ENCODE peak calls at places on chromosomes 1 and 21, in six cellular contexts. N is GM20000, F is endothelial cell, T is upper lobe of right lung, O is dorsolateral prefrontal cortex, J is right lobe of liver. I is an unnamed sample.

GRCh38 chr1:1063945-1064831 is 9.9 kb downstream of the RNF223 start:
- DNase-seq in N (peak; percentile 95), F (peak; percentile 80), T (peak; percentile 84), O (no peak), J (peak; percentile 70), I (peak; percentile 98)

GRCh38 chr1:200917291-200917817 is 22.7 kb downstream of the INAVA start:
- DNase-seq in N (peak; percentile 9), F (no peak), T (no peak), O (no peak), J (no peak), I (no peak)

GRCh38 chr21:33478858-33479678 is 706 bp downstream of the TMEM50B start:
- DNase-seq in N (peak; percentile 76), F (peak; percentile 43), T (peak; percentile 70), O (no peak), J (peak; percentile 51), I (peak; percentile 49)

GRCh38 chr1:91742848-91743292 is 143.1 kb downstream of the TGFBR3 start:
- DNase-seq in N (no peak), F (no peak), T (no peak), O (no peak), J (no peak), I (no peak)

GRCh38 chr1:170513138-170513537 is 18.8 kb upstream of the GORAB start:
- DNase-seq in N (no peak), F (no peak), T (no peak), O (no peak), J (no peak), I (no peak)

GRCh38 chr1:180171691-180172090 is 17.0 kb downstream of the QSOX1 start:
- DNase-seq in N (no peak), F (no peak), T (peak; percentile 26), O (no peak), J (no peak), I (no peak)

GRCh38 chr1:163250382-163250974 is 47.8 kb upstream of the RGS5 start:
- DNase-seq in N (no peak), F (no peak), T (no peak), O (no peak), J (no peak), I (no peak)

GRCh38 chr1:62725981-62726588 is 37.9 kb upstream of the DOCK7 start:
- DNase-seq in N (no peak), F (no peak), T (no peak), O (no peak), J (no peak), I (no peak)

GRCh38 chr1:229563701-229564100 is 5.2 kb upstream of the ABCB10 start:
- DNase-seq in N (no peak), F (no peak), T (no peak), O (no peak), J (no peak), I (no peak)

GRCh38 chr21:35394049-35394448 is 344.9 kb upstream of the RUNX1 start:
- DNase-seq in N (no peak), F (no peak), T (no peak), O (no peak), J (no peak), I (no peak)

GRCh38 chr1:7940745-7941436 is at the start of gene TNFRSF9:
- DNase-seq in N (peak; percentile 81), F (no peak), T (peak; percentile 68), O (no peak), J (no peak), I (peak; percentile 97)

GRCh38 chr1:52590275-52590674 is 11.9 kb upstream of the GPX7 start:
- DNase-seq in N (no peak), F (no peak), T (no peak), O (no peak), J (no peak), I (no peak)

GRCh38 chr1:182141040-182141439 is 79.5 kb upstream of the ZNF648 start:
- DNase-seq in N (no peak), F (no peak), T (no peak), O (no peak), J (no peak), I (no peak)

GRCh38 chr1:116820362-116820761 is 66.1 kb downstream of the CD2 start:
- DNase-seq in N (no peak), F (no peak), T (no peak), O (peak; percentile 73), J (peak; percentile 50), I (no peak)

GRCh38 chr1:245860681-245861552 is 646.2 kb downstream of the SMYD3 start:
- DNase-seq in N (no peak), F (no peak), T (no peak), O (no peak), J (no peak), I (no peak)

GRCh38 chr1:41880261-41880660 is 38.5 kb downstream of the HIVEP3 start:
- DNase-seq in N (no peak), F (no peak), T (no peak), O (no peak), J (no peak), I (no peak)

GRCh38 chr1:172960019-172960418 is 90.7 kb downstream of the TNFSF18 start:
- DNase-seq in N (no peak), F (no peak), T (no peak), O (no peak), J (no peak), I (no peak)

GRCh38 chr1:177864530-177865305 is 105.1 kb downstream of the SEC16B start:
- DNase-seq in N (no peak), F (no peak), T (no peak), O (no peak), J (no peak), I (no peak)

GRCh38 chr1:41537788-41538351 is 53.4 kb upstream of the EDN2 start:
- DNase-seq in N (no peak), F (no peak), T (peak; percentile 69), O (no peak), J (peak; percentile 37), I (no peak)

GRCh38 chr1:150981177-150981804 is 801 bp upstream of the ANXA9 start:
- DNase-seq in N (no peak), F (peak; percentile 55), T (peak; percentile 81), O (no peak), J (peak; percentile 72), I (no peak)

GRCh38 chr1:27597511-27598216 is 6.3 kb downstream of the AHDC1 start:
- DNase-seq in N (no peak), F (no peak), T (no peak), O (no peak), J (no peak), I (no peak)

GRCh38 chr21:33025106-33025470 is 647 bp upstream of the OLIG2 start:
- DNase-seq in N (no peak), F (peak; percentile 71), T (no peak), O (no peak), J (no peak), I (no peak)

GRCh38 chr1:21852282-21853129 is 40.4 kb downstream of the LDLRAD2 start:
- DNase-seq in N (peak; percentile 84), F (no peak), T (no peak), O (no peak), J (no peak), I (no peak)

GRCh38 chr1:58293388-58293787 is 253.1 kb downstream of the OMA1 start:
- DNase-seq in N (no peak), F (no peak), T (no peak), O (no peak), J (peak; percentile 60), I (no peak)

GRCh38 chr21:34815831-34816700 is 147.3 kb downstream of the CLIC6 start:
- DNase-seq in N (no peak), F (no peak), T (no peak), O (no peak), J (no peak), I (no peak)

GRCh38 chr1:93681095-93681548 is 515 bp downstream of the BCAR3 start:
- DNase-seq in N (peak; percentile 45), F (peak; percentile 47), T (peak; percentile 69), O (no peak), J (no peak), I (no peak)

DNA sequence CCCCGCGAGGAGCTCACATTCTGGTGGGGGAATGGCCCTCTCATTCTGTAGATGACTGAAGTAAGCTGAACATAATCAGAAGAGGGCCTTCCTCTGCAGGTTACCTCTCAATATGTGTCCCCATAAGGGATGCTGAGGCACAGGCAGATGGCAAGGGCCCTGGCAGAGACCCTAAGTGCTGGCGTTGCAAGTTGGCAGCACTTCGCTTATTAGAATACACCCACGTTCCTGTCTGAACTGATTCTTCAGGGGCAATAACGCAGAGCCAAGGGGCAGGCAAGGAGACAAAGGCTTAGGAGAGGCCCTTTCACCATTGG is 56.6 kb downstream of the GLIS1 start:
- DNase-seq in N (no peak), F (no peak), T (no peak), O (no peak), J (no peak), I (no peak)
- TF ChIP-seq CTCF in N (no peak), F (no peak), T (no peak), O (no peak), J (no peak), I (peak; percentile 31)

DNA sequence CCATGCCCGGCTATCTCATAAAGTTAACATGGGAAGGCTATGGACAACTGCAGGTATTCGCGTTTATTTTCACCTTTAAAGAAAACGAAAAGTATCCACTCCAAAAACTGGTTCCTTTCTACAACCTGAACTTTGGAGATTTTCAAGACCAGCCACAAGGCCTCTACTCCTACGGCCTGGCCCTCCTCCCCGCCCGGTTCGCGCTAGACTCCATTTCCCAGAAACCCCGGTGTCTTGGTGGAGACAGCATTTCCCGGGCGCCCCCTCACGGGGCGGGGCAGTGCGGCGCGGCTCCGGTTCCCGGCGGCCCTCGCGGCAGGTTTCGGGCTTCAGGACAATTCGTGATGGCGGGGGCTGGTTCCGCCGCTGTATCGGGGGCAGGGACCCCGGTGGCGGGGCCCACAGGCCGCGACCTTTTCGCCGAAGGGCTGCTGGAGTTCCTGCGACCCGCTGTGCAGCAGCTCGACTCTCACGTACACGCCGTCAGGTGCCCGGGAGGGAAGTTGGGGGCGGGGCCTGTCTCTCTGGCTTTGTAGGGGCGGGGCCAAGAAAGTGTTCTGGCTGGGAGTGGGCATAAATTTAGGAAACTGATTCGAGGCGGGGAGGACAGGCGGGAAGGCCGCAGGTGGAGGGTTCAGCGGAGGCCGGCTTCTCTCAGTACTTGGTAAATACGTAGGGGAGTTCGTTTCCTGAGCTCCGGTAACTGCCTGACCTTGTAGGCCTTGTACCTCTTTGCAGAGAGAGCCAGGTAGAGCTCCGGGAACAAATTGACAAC is at the start of gene SNAPIN:
- DNase-seq in N (peak; percentile 89), F (peak; percentile 78), T (peak; percentile 97), O (peak; percentile 91), J (peak; percentile 93), I (peak; percentile 96)
- TF ChIP-seq CTCF in N (no peak), F (no peak), T (peak; percentile 25), O (peak; percentile 59), J (peak; percentile 25), I (no peak)

GRCh38 chr21:38806153-38806941 is 618 bp downstream of the ETS2 start:
- DNase-seq in N (peak; percentile 61), F (peak; percentile 54), T (peak; percentile 80), O (no peak), J (peak; percentile 69), I (peak; percentile 64)
- TF ChIP-seq CTCF in N (no peak), F (no peak), T (no peak), O (no peak), J (no peak), I (peak; percentile 16)

GRCh38 chr1:3858231-3858981 is 1.1 kb downstream of the DFFB start:
- DNase-seq in N (no peak), F (peak; percentile 18), T (no peak), O (peak; percentile 74), J (no peak), I (peak; percentile 31)

GRCh38 chr1:3852091-3852490 is 4.9 kb downstream of the CEP104 start:
- DNase-seq in N (no peak), F (no peak), T (no peak), O (no peak), J (no peak), I (no peak)

GRCh38 chr1:3857791-3858129 is 484 bp downstream of the DFFB start:
- DNase-seq in N (no peak), F (no peak), T (no peak), O (no peak), J (no peak), I (no peak)

GRCh38 chr1:3852711-3853498 is 4.1 kb downstream of the CEP104 start:
- DNase-seq in N (no peak), F (no peak), T (no peak), O (no peak), J (no peak), I (no peak)

GRCh38 chr1:3856923-3857790 is at the start of the genes CEP104 and DFFB:
- DNase-seq in N (peak; percentile 100), F (peak; percentile 94), T (peak; percentile 97), O (peak; percentile 89), J (peak; percentile 98), I (peak; percentile 98)
- TF ChIP-seq CTCF in N (peak; percentile 48), F (no peak), T (peak; percentile 49), O (peak; percentile 45), J (peak; percentile 57), I (peak; percentile 53)

I was measured in activated CD8-positive, alpha-beta T cell treated with anti-CD3 and anti-CD28 coated beads for 36 hours.